ENCODE peak calls at places on chromosomes 16 and 17, in eight cellular contexts. B is effector memory CD4-positive, alpha-beta T cell; V is cardiac muscle cell; H is HepG2; J is Caco-2; R is CD8-positive, alpha-beta T cell; D is right cardiac atrium; E is hepatocyte. M is an unnamed sample.

GRCh38 chr17:56908061-56908542 is 5.7 kb downstream of the TRIM25 start:
- DNase-seq in B (no peak), V (no peak), H (no peak), J (no peak), R (no peak), D (peak; percentile 84), E (no peak), M (no peak)

GRCh38 chr17:46851029-46851741 is at the start of gene WNT9B:
- DNase-seq in B (no peak), V (no peak), H (peak; percentile 48), J (peak; percentile 90), R (no peak), D (peak; percentile 71), E (peak; percentile 90), M (no peak)

GRCh38 chr16:75494696-75495601 is at the start of gene CHST6:
- DNase-seq in B (no peak), V (peak; percentile 60), H (peak; percentile 52), J (peak; percentile 69), R (no peak), D (peak; percentile 84), E (peak; percentile 41), M (no peak)

GRCh38 chr16:23836404-23837291 is 865 bp downstream of the PRKCB start:
- DNase-seq in B (peak; percentile 28), V (no peak), H (no peak), J (no peak), R (peak; percentile 82), D (peak; percentile 60), E (peak; percentile 13), M (peak; percentile 85)

GRCh38 chr17:35588196-35588920 is 1.2 kb downstream of the AP2B1 start:
- DNase-seq in B (no peak), V (peak; percentile 54), H (no peak), J (no peak), R (no peak), D (no peak), E (peak; percentile 73), M (no peak)

GRCh38 chr16:85569615-85570212 is 43.4 kb upstream of the GSE1 start:
- DNase-seq in B (no peak), V (peak; percentile 82), H (no peak), J (no peak), R (peak; percentile 74), D (no peak), E (no peak), M (peak; percentile 92)

GRCh38 chr17:47280072-47280811 is 26.6 kb downstream of the ITGB3 start:
- DNase-seq in B (no peak), V (peak; percentile 66), H (no peak), J (no peak), R (no peak), D (no peak), E (no peak), M (no peak)

GRCh38 chr17:79664925-79665738 is 54.3 kb upstream of the RBFOX3 start:
- DNase-seq in B (no peak), V (peak; percentile 78), H (no peak), J (peak; percentile 68), R (no peak), D (peak; percentile 91), E (peak; percentile 61), M (no peak)

GRCh38 chr16:11236855-11237254 is 19.1 kb downstream of the SOCS1 start:
- DNase-seq in B (no peak), V (peak; percentile 58), H (no peak), J (no peak), R (no peak), D (no peak), E (no peak), M (no peak)

GRCh38 chr17:60792250-60792898 is 114.7 kb downstream of the BCAS3 start:
- DNase-seq in B (no peak), V (no peak), H (no peak), J (no peak), R (no peak), D (peak; percentile 56), E (no peak), M (no peak)

GRCh38 chr16:70370924-70371323 is 24.2 kb downstream of the DDX19A start:
- DNase-seq in B (no peak), V (no peak), H (no peak), J (no peak), R (no peak), D (peak; percentile 15), E (no peak), M (no peak)

GRCh38 chr17:13353590-13353989 is 248.1 kb downstream of the HS3ST3A1 start:
- DNase-seq in B (no peak), V (peak; percentile 59), H (no peak), J (no peak), R (no peak), D (peak; percentile 45), E (peak; percentile 30), M (no peak)

GRCh38 chr17:2025220-2025621 is at the start of gene RTN4RL1:
- DNase-seq in B (peak; percentile 68), V (peak; percentile 63), H (no peak), J (peak; percentile 69), R (peak; percentile 78), D (peak; percentile 88), E (peak; percentile 61), M (peak; percentile 89)

GRCh38 chr16:79599837-79600635 is 501 bp downstream of the MAF start:
- DNase-seq in B (peak; percentile 43), V (peak; percentile 57), H (no peak), J (no peak), R (peak; percentile 66), D (peak; percentile 89), E (peak; percentile 82), M (peak; percentile 52)

GRCh38 chr17:7241047-7241733 is 1.1 kb downstream of the GABARAP start:
- DNase-seq in B (no peak), V (no peak), H (no peak), J (no peak), R (no peak), D (no peak), E (no peak), M (no peak)

GRCh38 chr16:85750827-85751641 is at the start of gene C16orf74:
- DNase-seq in B (no peak), V (peak; percentile 65), H (no peak), J (no peak), R (peak; percentile 57), D (peak; percentile 82), E (peak; percentile 80), M (peak; percentile 20)

DNA sequence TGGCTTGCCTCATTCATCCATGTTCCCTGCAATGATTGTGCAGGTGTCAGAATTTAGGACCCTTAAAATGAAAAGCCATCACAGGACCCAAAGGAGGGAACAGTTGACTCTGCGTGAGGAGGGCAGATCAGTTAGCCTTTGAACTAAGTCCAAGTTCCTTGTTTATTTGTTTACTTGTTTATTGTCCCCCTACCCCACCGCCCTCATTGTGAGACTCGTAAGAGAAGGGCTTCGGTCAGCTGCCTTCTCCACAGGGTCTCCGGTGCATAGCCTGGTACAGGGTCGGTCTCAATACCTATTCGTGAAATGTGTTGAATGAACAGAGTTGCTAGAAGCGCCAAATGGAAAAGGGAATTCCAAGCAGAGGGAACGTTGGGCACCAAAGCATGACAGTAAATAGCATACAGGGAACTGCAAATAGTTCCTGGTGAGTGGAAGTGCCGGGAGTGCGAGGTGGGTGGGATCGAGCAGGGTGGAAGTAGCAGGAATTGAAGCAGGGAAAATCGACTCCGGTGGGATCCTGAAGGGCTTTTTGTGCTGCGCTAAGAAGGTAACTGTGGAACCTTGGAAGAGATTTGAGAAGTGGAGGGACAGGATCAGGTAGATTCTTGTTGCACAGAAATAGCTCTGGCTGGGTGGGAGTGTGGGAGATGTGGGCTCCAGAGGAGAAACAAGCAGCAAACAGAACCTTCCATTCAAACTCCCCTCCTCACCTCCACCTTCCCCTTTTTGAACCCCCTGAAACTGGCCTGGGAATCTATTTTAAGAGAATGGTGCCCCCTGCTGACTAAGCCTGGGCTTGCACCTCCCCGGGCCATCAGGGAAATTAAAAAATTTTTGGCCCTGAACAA is 12.7 kb downstream of the SLC35B1 start:
- DNase-seq in B (peak; percentile 41), V (peak; percentile 40), H (peak; percentile 30), J (peak; percentile 69), R (peak; percentile 83), D (peak; percentile 68), E (peak; percentile 66), M (peak; percentile 69)
- H3K4me3 ChIP-seq in B (no peak overlapping the region), V (no peak overlapping the region), H (no peak overlapping the region), J (no peak overlapping the region), R (no peak overlapping the region), D (no peak overlapping the region), E (no peak overlapping the region), M (no peak overlapping the region)

GRCh38 chr16:88921603-88921995 is 55.1 kb upstream of the PABPN1L start:
- DNase-seq in B (no peak), V (no peak), H (no peak), J (no peak), R (no peak), D (no peak), E (no peak), M (no peak)
- H3K4me1 ChIP-seq in B (peaks cover 9% of the 10 kb centered on the region), V (peaks cover 5% of the 10 kb centered on the region), H (peaks cover 38% of the 10 kb centered on the region), J (peaks cover 3% of the 10 kb centered on the region), R (peaks cover 14% of the 10 kb centered on the region), D (peaks cover 3% of the 10 kb centered on the region), E (peaks cover 24% of the 10 kb centered on the region), M (no peaks in the 10 kb centered on the region)

GRCh38 chr17:74970395-74970794 is 2.2 kb downstream of the HID1 start:
- DNase-seq in B (no peak), V (no peak), H (no peak), J (no peak), R (no peak), D (peak; percentile 53), E (no peak), M (no peak)

GRCh38 chr17:74972973-74973328 is 392 bp upstream of the HID1 start:
- DNase-seq in B (no peak), V (no peak), H (no peak), J (no peak), R (no peak), D (no peak), E (no peak), M (no peak)

GRCh38 chr17:74972107-74972972 is at the start of gene HID1:
- DNase-seq in B (peak; percentile 78), V (peak; percentile 17), H (peak; percentile 73), J (peak; percentile 75), R (peak; percentile 90), D (peak; percentile 86), E (peak; percentile 90), M (peak; percentile 85)

GRCh38 chr17:74971069-74971841 is 1.3 kb downstream of the HID1 start:
- DNase-seq in B (no peak), V (no peak), H (no peak), J (peak; percentile 27), R (no peak), D (peak; percentile 31), E (no peak), M (no peak)

GRCh38 chr17:74971842-74972106 is 785 bp downstream of the HID1 start:
- DNase-seq in B (no peak), V (no peak), H (no peak), J (peak; percentile 28), R (no peak), D (no peak), E (no peak), M (no peak)
- H3K4me3 ChIP-seq in B (peak overlapping the region; percentile 78), V (peak overlapping the region; percentile 48), H (peak overlapping the region; percentile 70), J (peak overlapping the region; percentile 90), R (no peak overlapping the region), D (peak overlapping the region; percentile 67), E (peak overlapping the region; percentile 16), M (no peak overlapping the region)

DNA sequence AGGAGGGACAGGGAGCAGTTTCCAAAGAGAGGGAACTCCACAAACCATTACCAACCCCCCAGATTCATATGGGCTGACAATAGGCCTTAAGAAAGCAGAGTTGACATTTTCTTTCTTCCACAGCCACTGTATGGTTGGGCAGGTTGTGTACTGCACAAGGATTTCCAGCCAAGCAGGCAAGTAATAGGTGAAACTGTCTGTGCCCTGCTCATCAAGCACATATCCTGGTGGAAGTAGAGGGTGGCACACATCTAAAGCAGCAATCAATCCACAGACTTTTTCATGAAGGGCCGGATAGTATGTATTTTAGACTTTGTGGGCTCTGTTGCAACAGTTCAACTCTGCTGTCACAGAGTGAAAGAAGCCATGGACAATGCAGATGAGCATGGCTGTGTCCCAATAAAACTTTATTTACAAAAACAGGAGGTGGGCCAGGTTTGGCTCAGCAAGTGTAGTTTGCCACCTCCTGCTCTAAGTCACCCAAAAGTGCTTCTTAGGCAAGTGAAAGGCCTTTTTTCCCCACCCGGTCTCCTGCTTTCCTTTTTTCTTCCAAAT is 63.4 kb downstream of the SNX20 start:
- DNase-seq in B (no peak), V (no peak), H (peak; percentile 57), J (no peak), R (no peak), D (peak; percentile 3), E (no peak), M (no peak)
- H3K4me1 ChIP-seq in B (no peaks in the 10 kb centered on the region), V (peaks cover 19% of the 10 kb centered on the region), H (peaks cover 86% of the 10 kb centered on the region), J (no peaks in the 10 kb centered on the region), R (peaks cover 10% of the 10 kb centered on the region), D (peaks cover 6% of the 10 kb centered on the region), E (peaks cover 43% of the 10 kb centered on the region), M (no peaks in the 10 kb centered on the region)